ENCODE peak calls at places on chromosome 22, in six cellular contexts. D, W, T, M, E and G are unnamed samples.

GRCh38 chr22:38758276-38758945 is 2.6 kb upstream of the SUN2 start:
- DNase-seq in D (peak), W (no peak), T (no peak), M (no peak), E (no peak), G (no peak)

GRCh38 chr22:27433585-27434190 is 367.9 kb downstream of the MN1 start:
- DNase-seq in D (no peak), W (no peak), T (peak), M (no peak), E (no peak), G (no peak)

GRCh38 chr22:25397616-25398015 is 166.9 kb upstream of the GRK3 start:
- DNase-seq in D (no peak), W (no peak), T (no peak), M (no peak), E (no peak), G (no peak)

GRCh38 chr22:23179381-23180294 is 671 bp upstream of the BCR start:
- DNase-seq in D (no peak), W (no peak), T (peak), M (no peak), E (peak), G (no peak)

GRCh38 chr22:26461188-26461810 is 22.3 kb downstream of the HPS4 start:
- DNase-seq in D (peak), W (peak), T (peak), M (peak), E (no peak), G (no peak)

GRCh38 chr22:20803696-20804324 is 29.9 kb downstream of the SERPIND1 start:
- DNase-seq in D (peak), W (peak), T (peak), M (no peak), E (no peak), G (no peak)

GRCh38 chr22:50360578-50360977 is 17.5 kb downstream of the PPP6R2 start:
- DNase-seq in D (no peak), W (no peak), T (no peak), M (no peak), E (no peak), G (no peak)

GRCh38 chr22:30830907-30831306 is 136.2 kb downstream of the OSBP2 start:
- DNase-seq in D (no peak), W (no peak), T (no peak), M (peak), E (no peak), G (no peak)

GRCh38 chr22:31346733-31347250 is 646 bp upstream of the PATZ1 start:
- DNase-seq in D (peak), W (peak), T (peak), M (no peak), E (peak), G (no peak)

GRCh38 chr22:30338802-30339201 is 12.1 kb upstream of the TBC1D10A start:
- DNase-seq in D (no peak), W (no peak), T (no peak), M (no peak), E (no peak), G (no peak)

GRCh38 chr22:22750335-22751042 is 106.1 kb downstream of the GGTLC2 start:
- DNase-seq in D (no peak), W (no peak), T (no peak), M (no peak), E (no peak), G (no peak)